ENCODE peak calls at places on chromosomes 6 and 20, in six cellular contexts. K is SK-N-SH, V is HCT116, G is H1, Z is K562, P is HepG2. D is an unnamed sample.

GRCh38 chr20:64224344-64225165 is 31.0 kb upstream of the PCMTD2 start:
- DNase-seq in P (no peak), V (no peak), G (no peak), K (no peak), Z (no peak), D (no peak)

GRCh38 chr6:110342759-110343158 is 15.4 kb downstream of the METTL24 start:
- DNase-seq in P (no peak), G (no peak), Z (no peak), K (no peak), V (no peak), D (no peak)

GRCh38 chr6:56764081-56764566 is 121.4 kb upstream of the DST start:
- DNase-seq in P (peak; percentile 69), Z (peak; percentile 7), K (peak; percentile 19), G (no peak), V (peak; percentile 57), D (peak; percentile 36)

GRCh38 chr6:34793877-34794276 is 2.0 kb downstream of the BLTP3A start:
- DNase-seq in P (no peak), G (no peak), V (no peak), K (no peak), Z (no peak), D (no peak)

GRCh38 chr20:33709905-33710541 is 10.1 kb downstream of the PXMP4 start:
- DNase-seq in P (no peak), Z (peak; percentile 90), V (no peak), K (no peak), G (peak; percentile 65), D (no peak)

GRCh38 chr6:31880616-31881015 is 1.8 kb upstream of the SLC44A4 start:
- DNase-seq in G (no peak), V (no peak), Z (no peak), P (no peak), K (no peak), D (no peak)

GRCh38 chr20:6277661-6278060 is 154.8 kb upstream of the FERMT1 start:
- DNase-seq in P (no peak), K (no peak), G (no peak), Z (no peak), V (no peak), D (no peak)

GRCh38 chr6:170346649-170347048 is 40.1 kb downstream of the FAM120B start:
- DNase-seq in V (no peak), Z (no peak), G (no peak), P (no peak), K (no peak), D (no peak)

GRCh38 chr20:6058684-6059295 is 4.9 kb upstream of the LRRN4 start:
- DNase-seq in P (no peak), Z (no peak), K (no peak), V (no peak), G (no peak), D (peak; percentile 27)

GRCh38 chr6:43669050-43669921 is 18.3 kb downstream of the MRPS18A start:
- DNase-seq in K (peak; percentile 46), P (no peak), Z (no peak), G (no peak), V (no peak), D (no peak)

GRCh38 chr20:50589548-50590347 is 79.6 kb downstream of the PTPN1 start:
- DNase-seq in V (no peak), G (no peak), P (no peak), K (no peak), Z (no peak), D (no peak)

GRCh38 chr6:15734118-15734897 is 71.5 kb upstream of the DTNBP1 start:
- DNase-seq in K (no peak), P (no peak), V (no peak), G (no peak), Z (no peak), D (no peak)

GRCh38 chr6:40960784-40961430 is 78.1 kb downstream of the UNC5CL start:
- DNase-seq in P (peak; percentile 34), G (no peak), Z (no peak), V (no peak), K (no peak), D (no peak)

GRCh38 chr6:36327226-36328009 is 9.3 kb downstream of the BNIP5 start:
- DNase-seq in G (no peak), V (no peak), K (no peak), P (no peak), Z (no peak), D (no peak)

GRCh38 chr6:10847684-10848083 is 9.3 kb upstream of the MAK start:
- DNase-seq in P (no peak), G (no peak), K (peak; percentile 19), V (no peak), Z (no peak), D (no peak)

GRCh38 chr6:40338306-40338705 is 248.9 kb downstream of the LRFN2 start:
- DNase-seq in P (no peak), Z (no peak), K (no peak), G (no peak), V (no peak), D (no peak)

GRCh38 chr20:52974155-52974554 is 2.0 kb downstream of the TSHZ2 start:
- DNase-seq in P (no peak), K (peak; percentile 42), V (no peak), Z (no peak), G (no peak), D (no peak)

GRCh38 chr6:109236140-109237081 is 141.1 kb downstream of the CEP57L1 start:
- DNase-seq in G (peak; percentile 58), K (no peak), Z (peak; percentile 50), V (no peak), P (peak; percentile 46), D (peak; percentile 59)
- TF ChIP-seq JUND in G (no peak), K (no peak), Z (peak; percentile 29), V (no peak), P (no peak), D (no peak)

GRCh38 chr6:151681426-151682059 is 125.9 kb upstream of the ESR1 start:
- DNase-seq in G (no peak), P (peak; percentile 28), V (no peak), K (no peak), Z (no peak), D (no peak)

GRCh38 chr6:151680846-151681425 is 126.5 kb upstream of the ESR1 start:
- DNase-seq in G (no peak), P (no peak), K (no peak), Z (no peak), V (no peak), D (no peak)

GRCh38 chr6:151677427-151677826 is 130.1 kb upstream of the ESR1 start:
- DNase-seq in K (no peak), V (no peak), Z (no peak), P (no peak), G (no peak), D (no peak)

GRCh38 chr6:151679941-151680340 is 127.5 kb upstream of the ESR1 start:
- DNase-seq in Z (no peak), K (no peak), P (no peak), G (no peak), V (no peak), D (no peak)

DNA sequence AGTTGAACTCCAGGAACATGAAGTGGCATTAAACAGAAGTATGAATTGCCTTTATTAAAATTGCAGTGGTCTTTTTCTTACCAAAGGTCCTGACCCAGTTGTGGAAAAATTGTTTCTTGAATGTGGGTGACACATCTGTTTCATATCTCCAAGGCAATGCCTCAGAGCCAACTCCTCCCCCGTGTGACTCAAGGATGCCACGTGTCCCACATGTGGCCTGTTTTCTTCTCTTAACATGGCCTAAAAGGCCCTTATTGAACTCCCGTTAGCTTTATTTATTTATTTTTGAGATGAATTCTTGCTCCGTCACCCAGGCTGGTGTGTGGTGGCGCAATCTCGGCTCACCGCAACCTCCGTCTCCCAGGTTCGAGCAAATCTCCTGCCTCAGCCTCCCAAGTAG is 128.4 kb upstream of the ESR1 start:
- DNase-seq in P (no peak), K (no peak), G (no peak), Z (no peak), V (no peak), D (no peak)
- TF ChIP-seq JUND in P (no peak), K (no peak), G (no peak), Z (no peak), V (no peak), D (no peak)

DNA sequence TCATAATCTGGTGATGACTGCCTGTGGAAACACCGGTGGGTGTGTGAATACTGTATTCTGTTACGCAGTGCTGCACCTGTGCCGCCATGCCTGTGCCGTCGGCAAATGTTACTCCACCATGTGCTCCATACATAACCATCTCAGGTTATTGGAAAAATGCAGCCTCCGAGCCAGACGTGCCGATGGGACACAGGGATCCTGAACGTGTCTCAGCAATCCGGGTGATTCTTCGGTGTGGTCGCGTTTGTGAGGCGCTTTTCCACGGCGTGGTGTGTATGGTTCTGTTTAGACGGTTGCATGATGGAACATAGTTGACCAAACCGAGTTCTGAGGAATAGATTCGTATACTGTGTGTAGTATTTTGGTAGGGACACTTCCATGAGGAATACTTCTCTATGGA is 130.3 kb downstream of the SMOC2 start:
- DNase-seq in K (no peak), P (no peak), G (no peak), V (no peak), Z (no peak), D (no peak)
- TF ChIP-seq JUND in K (no peak), P (no peak), G (no peak), V (no peak), Z (no peak), D (no peak)

DNA sequence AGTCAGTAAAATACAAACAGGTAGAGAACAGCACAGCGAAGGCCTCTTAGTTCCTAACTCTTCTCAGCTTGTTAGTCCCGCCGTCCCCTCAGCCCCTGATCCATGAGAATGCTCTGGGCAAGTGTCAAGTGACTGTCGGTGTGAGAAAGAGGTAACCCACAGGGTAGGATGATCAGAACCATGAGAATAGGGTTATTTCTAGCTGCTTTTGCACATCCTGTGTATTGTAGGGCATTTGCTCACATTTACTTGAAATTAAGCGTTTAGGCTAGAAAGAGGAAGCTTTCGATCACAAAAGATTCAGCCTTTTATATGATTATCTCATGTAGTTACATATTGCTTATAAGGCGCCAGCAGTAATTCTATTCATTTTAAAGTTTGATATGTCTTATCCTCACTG is 103.0 kb upstream of the PDE10A start:
- DNase-seq in Z (no peak), G (no peak), K (no peak), P (no peak), V (no peak), D (no peak)
- TF ChIP-seq JUND in Z (no peak), G (no peak), K (no peak), P (no peak), V (no peak), D (no peak)

DNA sequence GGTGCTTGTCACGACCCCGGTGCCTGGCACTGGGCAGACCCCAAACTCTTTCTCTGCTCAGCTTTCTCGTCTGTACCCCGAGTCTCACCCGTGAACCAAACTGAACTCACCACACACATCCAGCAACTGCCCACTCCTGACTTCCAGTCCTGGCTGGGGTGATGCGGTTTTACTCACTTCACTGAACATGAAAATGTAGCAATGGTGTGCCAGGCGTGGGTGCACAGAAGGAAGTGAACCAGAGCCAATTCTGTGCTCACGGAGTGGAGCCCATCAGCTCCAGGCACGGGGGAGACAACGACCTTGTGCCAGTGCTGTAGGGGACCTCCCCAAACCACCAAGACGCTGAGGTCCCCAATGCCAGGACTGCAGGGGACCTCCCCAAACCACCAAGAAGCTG is 78.7 kb upstream of the AFDN start:
- DNase-seq in G (no peak), P (no peak), Z (no peak), V (no peak), K (no peak), D (no peak)
- TF ChIP-seq JUND in G (no peak), P (peak; percentile 19), Z (no peak), V (no peak), K (no peak), D (no peak)

GRCh38 chr6:144286503-144287393 is 1.6 kb downstream of the UTRN start:
- DNase-seq in K (peak; percentile 27), V (no peak), G (no peak), P (peak; percentile 88), Z (no peak), D (peak; percentile 65)
- TF ChIP-seq JUND in K (no peak), V (no peak), G (no peak), P (no peak), Z (no peak), D (no peak)

GRCh38 chr6:116278478-116278822 is 1.3 kb downstream of the TSPYL1 start:
- DNase-seq in V (no peak), K (no peak), P (no peak), G (no peak), Z (no peak), D (no peak)
- TF ChIP-seq JUND in V (no peak), K (no peak), P (no peak), G (no peak), Z (no peak), D (no peak)

D was measured in T47D.